ENCODE peak calls at places on chromosomes 12 and 14, in six cellular contexts. One of them, this sample, is unnamed.

GRCh38 chr12:51820721-51821422 is 27.6 kb downstream of the FIGNL2 start:
- DNase-seq in tibial artery: no peak
- DNase-seq in AG04450: peak
- DNase-seq in pancreas: peak
- DNase-seq in astrocyte: peak
- DNase-seq in lower lobe of right lung: peak
- DNase-seq in this sample: peak

GRCh38 chr12:121128908-121129704 is 3.6 kb upstream of the P2RX7 start:
- DNase-seq in pancreas: peak
- DNase-seq in tibial artery: peak
- DNase-seq in astrocyte: no peak
- DNase-seq in AG04450: no peak
- DNase-seq in lower lobe of right lung: peak
- DNase-seq in this sample: peak

GRCh38 chr12:91276529-91276928 is 93.9 kb upstream of the DCN start:
- DNase-seq in tibial artery: no peak
- DNase-seq in pancreas: no peak
- DNase-seq in astrocyte: no peak
- DNase-seq in lower lobe of right lung: no peak
- DNase-seq in AG04450: no peak
- DNase-seq in this sample: no peak

GRCh38 chr12:47534695-47535094 is 171.1 kb downstream of the RPAP3 start:
- DNase-seq in AG04450: no peak
- DNase-seq in lower lobe of right lung: no peak
- DNase-seq in astrocyte: peak
- DNase-seq in pancreas: no peak
- DNase-seq in tibial artery: no peak
- DNase-seq in this sample: no peak

GRCh38 chr12:108823804-108824203 is 33.6 kb downstream of the SSH1 start:
- DNase-seq in astrocyte: no peak
- DNase-seq in lower lobe of right lung: no peak
- DNase-seq in pancreas: peak
- DNase-seq in tibial artery: no peak
- DNase-seq in AG04450: no peak
- DNase-seq in this sample: no peak

GRCh38 chr12:112190626-112191025 is 65.3 kb downstream of the TRAFD1 start:
- DNase-seq in AG04450: no peak
- DNase-seq in lower lobe of right lung: no peak
- DNase-seq in astrocyte: no peak
- DNase-seq in tibial artery: no peak
- DNase-seq in pancreas: peak
- DNase-seq in this sample: peak

GRCh38 chr12:18422849-18423248 is 161.5 kb downstream of the PIK3C2G start:
- DNase-seq in astrocyte: peak
- DNase-seq in pancreas: no peak
- DNase-seq in lower lobe of right lung: no peak
- DNase-seq in tibial artery: no peak
- DNase-seq in AG04450: no peak
- DNase-seq in this sample: no peak

GRCh38 chr12:111767362-111768158 is 827 bp downstream of the ALDH2 start:
- DNase-seq in tibial artery: no peak
- DNase-seq in AG04450: no peak
- DNase-seq in pancreas: no peak
- DNase-seq in lower lobe of right lung: no peak
- DNase-seq in astrocyte: peak
- DNase-seq in this sample: peak

GRCh38 chr12:3055712-3056467 is 21.3 kb upstream of the TSPAN9 start:
- DNase-seq in astrocyte: peak
- DNase-seq in pancreas: no peak
- DNase-seq in AG04450: no peak
- DNase-seq in lower lobe of right lung: no peak
- DNase-seq in tibial artery: no peak
- DNase-seq in this sample: no peak

GRCh38 chr12:56321027-56321426 is 5.2 kb upstream of the CNPY2 start:
- DNase-seq in pancreas: no peak
- DNase-seq in lower lobe of right lung: no peak
- DNase-seq in tibial artery: no peak
- DNase-seq in astrocyte: no peak
- DNase-seq in AG04450: no peak
- DNase-seq in this sample: no peak

GRCh38 chr12:56315626-56316473 is at the start of gene CNPY2:
- DNase-seq in AG04450: peak
- DNase-seq in pancreas: peak
- DNase-seq in astrocyte: peak
- DNase-seq in tibial artery: peak
- DNase-seq in lower lobe of right lung: peak
- DNase-seq in this sample: peak

GRCh38 chr12:56315256-56315625 is 547 bp downstream of the CNPY2 start:
- DNase-seq in astrocyte: peak
- DNase-seq in tibial artery: no peak
- DNase-seq in lower lobe of right lung: no peak
- DNase-seq in AG04450: no peak
- DNase-seq in pancreas: no peak
- DNase-seq in this sample: peak

DNA sequence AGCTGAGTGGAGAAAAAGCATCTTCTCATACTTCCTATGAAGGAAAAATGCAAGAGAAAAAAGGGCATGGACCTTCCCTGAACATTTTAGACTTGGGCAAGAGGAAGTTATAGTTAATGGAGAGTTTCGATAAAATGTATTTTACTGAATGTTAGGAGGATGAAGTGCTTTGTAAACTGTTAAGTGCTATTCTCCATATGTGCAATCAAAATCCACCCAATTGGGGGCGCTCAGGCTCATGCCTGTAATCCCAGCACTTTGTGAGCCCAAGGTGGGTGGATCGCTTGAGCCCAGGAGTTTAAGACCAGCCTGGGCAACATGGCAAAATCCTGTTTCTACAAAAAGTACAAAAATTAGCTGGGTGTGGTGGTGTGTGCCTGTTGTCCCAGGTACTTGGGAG is 1.9 kb upstream of the CNPY2 start:
- DNase-seq in AG04450: no peak
- DNase-seq in astrocyte: no peak
- DNase-seq in tibial artery: no peak
- DNase-seq in pancreas: no peak
- DNase-seq in lower lobe of right lung: no peak
- DNase-seq in this sample: no peak
- TF ChIP-seq CTCF in AG04450: no peak
- TF ChIP-seq CTCF in astrocyte: no peak
- TF ChIP-seq CTCF in tibial artery: no peak
- TF ChIP-seq CTCF in pancreas: no peak
- TF ChIP-seq CTCF in lower lobe of right lung: no peak
- TF ChIP-seq CTCF in this sample: no peak

DNA sequence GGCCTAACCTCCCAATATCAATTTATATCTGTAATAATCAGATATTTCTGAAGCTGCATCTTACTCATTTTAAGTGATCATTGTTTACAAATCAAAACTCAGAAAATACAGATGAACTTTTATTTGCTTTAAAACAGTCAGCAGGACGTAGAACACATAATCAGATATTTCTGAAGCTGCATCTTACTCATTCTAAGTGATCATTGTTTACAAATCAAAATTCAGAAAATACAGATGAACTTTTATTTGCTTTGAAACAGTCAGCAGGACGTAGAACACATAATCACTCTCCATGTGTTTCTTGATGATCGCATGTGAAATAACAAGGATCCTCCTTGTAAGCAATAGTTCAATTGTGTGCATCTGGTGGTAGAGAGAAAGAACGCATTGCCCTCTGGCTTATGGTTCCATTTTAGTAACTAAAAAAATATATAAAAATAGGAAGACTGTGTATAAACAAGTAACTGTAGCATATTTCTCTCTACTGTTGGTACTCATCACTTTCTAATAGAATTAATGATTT is 15.0 kb upstream of the TMTC2 start:
- DNase-seq in tibial artery: no peak
- DNase-seq in lower lobe of right lung: no peak
- DNase-seq in pancreas: no peak
- DNase-seq in astrocyte: no peak
- DNase-seq in AG04450: no peak
- DNase-seq in this sample: no peak
- TF ChIP-seq CTCF in tibial artery: no peak
- TF ChIP-seq CTCF in lower lobe of right lung: no peak
- TF ChIP-seq CTCF in pancreas: no peak
- TF ChIP-seq CTCF in astrocyte: no peak
- TF ChIP-seq CTCF in AG04450: no peak
- TF ChIP-seq CTCF in this sample: no peak

DNA sequence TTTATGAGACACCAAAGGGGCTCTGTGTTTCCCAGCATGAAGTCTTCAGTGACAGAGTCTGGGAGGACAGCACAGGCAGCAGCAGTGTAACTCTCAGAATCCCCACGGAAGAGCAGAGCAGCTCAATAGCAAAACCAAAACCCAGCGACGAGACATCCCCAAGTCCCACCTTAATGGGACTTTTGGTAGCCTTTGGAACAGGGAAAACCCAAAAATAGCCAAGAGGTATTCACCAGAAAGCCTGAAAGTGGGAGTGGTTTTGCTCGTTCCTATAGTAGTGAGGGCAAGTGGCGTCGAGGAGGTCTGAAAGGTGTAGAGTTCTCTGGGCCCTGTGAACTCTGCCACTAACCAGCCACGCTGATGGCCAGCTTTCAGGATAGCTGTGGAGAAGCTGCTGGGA is 174.6 kb downstream of the ETV6 start:
- DNase-seq in astrocyte: no peak
- DNase-seq in lower lobe of right lung: no peak
- DNase-seq in tibial artery: no peak
- DNase-seq in pancreas: no peak
- DNase-seq in AG04450: no peak
- DNase-seq in this sample: no peak
- TF ChIP-seq CTCF in astrocyte: no peak
- TF ChIP-seq CTCF in lower lobe of right lung: no peak
- TF ChIP-seq CTCF in tibial artery: no peak
- TF ChIP-seq CTCF in pancreas: no peak
- TF ChIP-seq CTCF in AG04450: no peak
- TF ChIP-seq CTCF in this sample: no peak

GRCh38 chr12:113647048-113647447 is 175.4 kb upstream of the LHX5 start:
- DNase-seq in astrocyte: no peak
- DNase-seq in AG04450: no peak
- DNase-seq in pancreas: no peak
- DNase-seq in lower lobe of right lung: no peak
- DNase-seq in tibial artery: no peak
- DNase-seq in this sample: no peak
- TF ChIP-seq CTCF in astrocyte: no peak
- TF ChIP-seq CTCF in AG04450: peak
- TF ChIP-seq CTCF in pancreas: no peak
- TF ChIP-seq CTCF in lower lobe of right lung: no peak
- TF ChIP-seq CTCF in tibial artery: no peak
- TF ChIP-seq CTCF in this sample: no peak

GRCh38 chr14:64745511-64746041 is 41.4 kb downstream of the PLEKHG3 start:
- DNase-seq in pancreas: no peak
- DNase-seq in AG04450: no peak
- DNase-seq in tibial artery: peak
- DNase-seq in lower lobe of right lung: no peak
- DNase-seq in astrocyte: peak
- DNase-seq in this sample: no peak
- TF ChIP-seq CTCF in pancreas: no peak
- TF ChIP-seq CTCF in AG04450: peak
- TF ChIP-seq CTCF in tibial artery: no peak
- TF ChIP-seq CTCF in lower lobe of right lung: no peak
- TF ChIP-seq CTCF in astrocyte: no peak
- TF ChIP-seq CTCF in this sample: no peak

DNA sequence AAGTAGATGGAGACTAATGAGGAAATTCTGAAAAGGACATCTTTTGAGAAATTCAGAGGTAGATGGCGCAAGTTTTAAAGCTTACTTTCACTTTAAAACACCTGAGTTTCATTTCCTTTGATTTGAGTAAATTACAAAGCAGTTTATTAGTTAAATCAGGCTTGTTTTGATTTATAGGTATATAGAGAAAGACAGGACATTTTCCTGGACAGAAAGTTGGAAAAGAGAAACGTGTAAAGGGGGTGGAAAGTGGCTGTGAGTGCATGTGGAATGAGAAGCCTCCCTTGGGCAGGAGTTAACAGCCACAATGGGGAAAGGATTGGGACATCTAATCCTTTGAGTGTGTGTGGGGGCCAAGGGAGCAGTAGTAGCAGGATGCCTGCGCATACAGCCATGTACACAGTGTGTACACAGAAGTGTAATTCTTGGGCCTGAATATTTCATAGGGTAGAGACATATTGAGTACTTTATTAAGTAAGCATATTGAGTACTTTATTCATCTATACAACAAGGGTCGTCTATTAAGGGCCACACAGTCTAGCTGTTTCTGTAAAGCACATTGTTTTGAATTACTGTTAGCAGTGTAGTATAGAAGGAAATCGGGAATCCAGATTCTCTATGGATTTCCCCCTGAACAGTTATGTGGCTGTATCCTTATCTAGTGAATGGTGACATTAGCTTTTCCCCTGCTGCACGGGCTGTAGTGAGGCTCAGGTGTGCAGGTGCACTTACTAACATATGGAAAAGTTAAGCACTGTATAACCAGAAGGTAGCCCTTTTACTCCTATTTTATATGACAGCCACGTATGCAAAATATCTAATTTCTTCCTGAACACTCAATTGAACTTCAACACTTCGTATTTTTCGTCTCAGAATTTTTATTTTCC is 19.1 kb downstream of the MARK3 start:
- DNase-seq in lower lobe of right lung: no peak
- DNase-seq in pancreas: no peak
- DNase-seq in tibial artery: no peak
- DNase-seq in AG04450: no peak
- DNase-seq in astrocyte: no peak
- DNase-seq in this sample: no peak
- TF ChIP-seq CTCF in lower lobe of right lung: no peak
- TF ChIP-seq CTCF in pancreas: no peak
- TF ChIP-seq CTCF in tibial artery: no peak
- TF ChIP-seq CTCF in AG04450: no peak
- TF ChIP-seq CTCF in astrocyte: no peak
- TF ChIP-seq CTCF in this sample: no peak

GRCh38 chr12:64610660-64611429 is 550 bp downstream of the RASSF3 start:
- DNase-seq in AG04450: no peak
- DNase-seq in astrocyte: peak
- DNase-seq in tibial artery: peak
- DNase-seq in lower lobe of right lung: peak
- DNase-seq in pancreas: peak
- DNase-seq in this sample: peak

GRCh38 chr12:64611430-64612286 is 1.4 kb downstream of the RASSF3 start:
- DNase-seq in pancreas: peak
- DNase-seq in AG04450: no peak
- DNase-seq in astrocyte: peak
- DNase-seq in tibial artery: peak
- DNase-seq in lower lobe of right lung: peak
- DNase-seq in this sample: peak

GRCh38 chr12:64609543-64610091 is 678 bp upstream of the RASSF3 start:
- DNase-seq in pancreas: no peak
- DNase-seq in tibial artery: no peak
- DNase-seq in lower lobe of right lung: no peak
- DNase-seq in AG04450: no peak
- DNase-seq in astrocyte: peak
- DNase-seq in this sample: no peak

GRCh38 chr12:64610092-64610659 is at the start of gene RASSF3:
- DNase-seq in astrocyte: peak
- DNase-seq in pancreas: peak
- DNase-seq in lower lobe of right lung: peak
- DNase-seq in AG04450: no peak
- DNase-seq in tibial artery: peak
- DNase-seq in this sample: peak

GRCh38 chr12:64608901-64609542 is 1.3 kb upstream of the RASSF3 start:
- DNase-seq in tibial artery: no peak
- DNase-seq in astrocyte: peak
- DNase-seq in pancreas: no peak
- DNase-seq in lower lobe of right lung: no peak
- DNase-seq in AG04450: no peak
- DNase-seq in this sample: peak
- TF ChIP-seq CTCF in tibial artery: no peak
- TF ChIP-seq CTCF in astrocyte: no peak
- TF ChIP-seq CTCF in pancreas: no peak
- TF ChIP-seq CTCF in lower lobe of right lung: no peak
- TF ChIP-seq CTCF in AG04450: peak
- TF ChIP-seq CTCF in this sample: no peak